ENCODE peak calls at places on chromosomes 12 and 14, in ten cellular contexts. One of them, this sample, is unnamed. For H3K79me2 and H3K9me2, the result is how much of the 10 kb centered on the place peaks cover.

GRCh38 chr14:31122921-31123320 is 84.7 kb downstream of the HECTD1 start:
- DNase-seq in hepatocyte: no peak
- DNase-seq in HCT116: no peak
- DNase-seq in SK-N-SH: no peak
- DNase-seq in Karpas-422: no peak
- DNase-seq in GM23248: no peak
- DNase-seq in PC-9: no peak
- DNase-seq in MM.1S: no peak
- DNase-seq in OCI-LY7: no peak
- DNase-seq in GM23338: peak
- DNase-seq in this sample: no peak

GRCh38 chr12:120262852-120263724 is 2.4 kb downstream of the PXN start:
- DNase-seq in GM23248: peak
- DNase-seq in HCT116: no peak
- DNase-seq in hepatocyte: no peak
- DNase-seq in OCI-LY7: no peak
- DNase-seq in SK-N-SH: no peak
- DNase-seq in GM23338: no peak
- DNase-seq in MM.1S: no peak
- DNase-seq in Karpas-422: no peak
- DNase-seq in PC-9: no peak
- DNase-seq in this sample: peak

GRCh38 chr12:48828841-48829575 is 10.7 kb downstream of the CACNB3 start:
- DNase-seq in Karpas-422: no peak
- DNase-seq in MM.1S: no peak
- DNase-seq in hepatocyte: no peak
- DNase-seq in SK-N-SH: no peak
- DNase-seq in HCT116: no peak
- DNase-seq in GM23338: no peak
- DNase-seq in GM23248: no peak
- DNase-seq in PC-9: no peak
- DNase-seq in OCI-LY7: no peak
- DNase-seq in this sample: no peak

GRCh38 chr14:22980672-22981089 is 1.7 kb downstream of the AJUBA start:
- DNase-seq in PC-9: peak
- DNase-seq in MM.1S: no peak
- DNase-seq in GM23248: peak
- DNase-seq in Karpas-422: no peak
- DNase-seq in SK-N-SH: peak
- DNase-seq in HCT116: no peak
- DNase-seq in GM23338: peak
- DNase-seq in OCI-LY7: no peak
- DNase-seq in hepatocyte: peak
- DNase-seq in this sample: peak

GRCh38 chr12:130879781-130880389 is 8.0 kb downstream of the RAN start:
- DNase-seq in GM23248: peak
- DNase-seq in HCT116: no peak
- DNase-seq in MM.1S: no peak
- DNase-seq in GM23338: peak
- DNase-seq in PC-9: no peak
- DNase-seq in OCI-LY7: peak
- DNase-seq in SK-N-SH: peak
- DNase-seq in hepatocyte: no peak
- DNase-seq in Karpas-422: peak
- DNase-seq in this sample: no peak

GRCh38 chr12:8664228-8664963 is 1.8 kb upstream of the MFAP5 start:
- DNase-seq in MM.1S: no peak
- DNase-seq in GM23338: no peak
- DNase-seq in Karpas-422: no peak
- DNase-seq in GM23248: peak
- DNase-seq in hepatocyte: no peak
- DNase-seq in HCT116: no peak
- DNase-seq in PC-9: no peak
- DNase-seq in SK-N-SH: no peak
- DNase-seq in OCI-LY7: no peak
- DNase-seq in this sample: no peak

GRCh38 chr14:33062881-33063280 is 124.2 kb downstream of the NPAS3 start:
- DNase-seq in MM.1S: no peak
- DNase-seq in SK-N-SH: peak
- DNase-seq in GM23338: no peak
- DNase-seq in HCT116: no peak
- DNase-seq in OCI-LY7: no peak
- DNase-seq in hepatocyte: no peak
- DNase-seq in PC-9: no peak
- DNase-seq in GM23248: peak
- DNase-seq in Karpas-422: no peak
- DNase-seq in this sample: peak

GRCh38 chr14:96316087-96316486 is 47.1 kb downstream of the ATG2B start:
- DNase-seq in PC-9: no peak
- DNase-seq in SK-N-SH: no peak
- DNase-seq in Karpas-422: no peak
- DNase-seq in GM23338: no peak
- DNase-seq in GM23248: no peak
- DNase-seq in HCT116: no peak
- DNase-seq in hepatocyte: no peak
- DNase-seq in OCI-LY7: no peak
- DNase-seq in MM.1S: no peak
- DNase-seq in this sample: no peak

GRCh38 chr14:78902010-78902623 is 731.9 kb downstream of the NRXN3 start:
- DNase-seq in GM23248: peak
- DNase-seq in Karpas-422: peak
- DNase-seq in hepatocyte: peak
- DNase-seq in PC-9: peak
- DNase-seq in HCT116: no peak
- DNase-seq in GM23338: peak
- DNase-seq in OCI-LY7: peak
- DNase-seq in MM.1S: peak
- DNase-seq in SK-N-SH: peak
- DNase-seq in this sample: peak

GRCh38 chr12:80925237-80925636 is 12.5 kb downstream of the LIN7A start:
- DNase-seq in Karpas-422: no peak
- DNase-seq in HCT116: no peak
- DNase-seq in PC-9: no peak
- DNase-seq in MM.1S: no peak
- DNase-seq in hepatocyte: no peak
- DNase-seq in GM23338: no peak
- DNase-seq in OCI-LY7: no peak
- DNase-seq in SK-N-SH: no peak
- DNase-seq in GM23248: no peak
- DNase-seq in this sample: no peak

GRCh38 chr12:38163442-38163801 is 153.2 kb upstream of the ALG10B start:
- DNase-seq in HCT116: no peak
- DNase-seq in Karpas-422: no peak
- DNase-seq in OCI-LY7: no peak
- DNase-seq in GM23248: no peak
- DNase-seq in SK-N-SH: peak
- DNase-seq in hepatocyte: no peak
- DNase-seq in MM.1S: no peak
- DNase-seq in GM23338: no peak
- DNase-seq in PC-9: no peak
- DNase-seq in this sample: no peak

GRCh38 chr12:6635856-6636521 is at the start of gene LPAR5:
- DNase-seq in OCI-LY7: peak
- DNase-seq in hepatocyte: peak
- DNase-seq in PC-9: peak
- DNase-seq in HCT116: peak
- DNase-seq in SK-N-SH: peak
- DNase-seq in MM.1S: no peak
- DNase-seq in GM23338: peak
- DNase-seq in Karpas-422: peak
- DNase-seq in GM23248: peak
- DNase-seq in this sample: peak

GRCh38 chr14:52563120-52563519 is 10.5 kb downstream of the GPR137C start:
- DNase-seq in MM.1S: no peak
- DNase-seq in hepatocyte: no peak
- DNase-seq in OCI-LY7: no peak
- DNase-seq in GM23248: peak
- DNase-seq in GM23338: no peak
- DNase-seq in SK-N-SH: peak
- DNase-seq in PC-9: no peak
- DNase-seq in HCT116: no peak
- DNase-seq in Karpas-422: no peak
- DNase-seq in this sample: peak

GRCh38 chr12:25594376-25594775 is 41.3 kb upstream of the LMNTD1 start:
- DNase-seq in Karpas-422: no peak
- DNase-seq in HCT116: no peak
- DNase-seq in SK-N-SH: no peak
- DNase-seq in GM23248: no peak
- DNase-seq in MM.1S: no peak
- DNase-seq in GM23338: no peak
- DNase-seq in PC-9: no peak
- DNase-seq in hepatocyte: no peak
- DNase-seq in OCI-LY7: no peak
- DNase-seq in this sample: no peak

DNA sequence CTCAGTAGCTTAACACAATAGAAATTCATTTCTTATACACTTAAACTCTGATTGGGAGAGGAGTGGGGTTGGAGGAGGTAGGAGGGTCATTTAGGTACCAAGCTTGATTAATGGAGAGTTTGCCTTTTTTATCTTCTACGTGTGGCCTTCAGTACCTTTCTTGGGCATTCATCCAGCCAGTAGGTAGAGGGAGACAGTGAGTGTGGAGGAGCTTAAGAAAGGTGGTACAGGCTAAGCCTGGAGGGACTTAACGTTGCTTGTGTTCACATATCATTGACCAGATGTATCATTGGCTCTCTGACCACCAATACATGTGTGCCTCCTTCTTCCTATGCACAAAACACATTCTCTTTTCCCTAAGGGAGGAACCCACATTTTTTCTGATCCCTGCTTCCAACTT is 232.9 kb upstream of the CRY1 start:
- DNase-seq in GM23248: no peak
- DNase-seq in hepatocyte: no peak
- DNase-seq in PC-9: no peak
- DNase-seq in HCT116: no peak
- DNase-seq in Karpas-422: no peak
- DNase-seq in MM.1S: no peak
- DNase-seq in OCI-LY7: peak
- DNase-seq in GM23338: no peak
- DNase-seq in SK-N-SH: no peak
- DNase-seq in this sample: no peak
- H3K79me2 ChIP-seq in GM23248: under half
- H3K79me2 ChIP-seq in hepatocyte: under half
- H3K79me2 ChIP-seq in PC-9: half or more
- H3K79me2 ChIP-seq in HCT116: under half
- H3K79me2 ChIP-seq in Karpas-422: under half
- H3K79me2 ChIP-seq in MM.1S: under half
- H3K79me2 ChIP-seq in OCI-LY7: under half
- H3K79me2 ChIP-seq in GM23338: under half
- H3K79me2 ChIP-seq in SK-N-SH: under half
- H3K79me2 ChIP-seq in this sample: half or more

DNA sequence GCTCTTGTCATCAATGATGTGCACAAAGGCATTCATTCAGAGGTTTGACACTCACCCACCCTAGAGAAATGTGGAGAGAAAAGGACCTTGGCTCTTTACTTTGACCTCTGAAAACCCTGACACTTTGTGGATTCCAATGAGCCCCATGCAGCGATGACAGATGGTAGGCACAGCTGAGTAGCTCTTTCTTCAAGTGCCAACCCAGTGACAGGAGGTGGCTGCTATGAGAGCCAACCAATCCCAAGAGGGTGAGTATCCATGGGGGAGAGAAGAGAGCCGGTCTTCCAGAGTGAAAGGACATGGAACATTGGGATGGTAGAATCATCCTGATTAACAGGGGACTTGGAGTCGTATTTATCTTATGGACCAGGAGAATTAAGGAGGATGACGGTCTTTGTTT is 17.8 kb downstream of the SLC8A3 start:
- DNase-seq in OCI-LY7: no peak
- DNase-seq in SK-N-SH: no peak
- DNase-seq in PC-9: no peak
- DNase-seq in HCT116: no peak
- DNase-seq in GM23248: no peak
- DNase-seq in hepatocyte: no peak
- DNase-seq in MM.1S: no peak
- DNase-seq in GM23338: no peak
- DNase-seq in Karpas-422: no peak
- DNase-seq in this sample: no peak
- H3K9me2 ChIP-seq in OCI-LY7: under half
- H3K9me2 ChIP-seq in SK-N-SH: under half
- H3K9me2 ChIP-seq in PC-9: under half
- H3K9me2 ChIP-seq in HCT116: under half
- H3K9me2 ChIP-seq in GM23248: under half
- H3K9me2 ChIP-seq in hepatocyte: under half
- H3K9me2 ChIP-seq in MM.1S: under half
- H3K9me2 ChIP-seq in GM23338: under half
- H3K9me2 ChIP-seq in Karpas-422: under half
- H3K9me2 ChIP-seq in this sample: under half

DNA sequence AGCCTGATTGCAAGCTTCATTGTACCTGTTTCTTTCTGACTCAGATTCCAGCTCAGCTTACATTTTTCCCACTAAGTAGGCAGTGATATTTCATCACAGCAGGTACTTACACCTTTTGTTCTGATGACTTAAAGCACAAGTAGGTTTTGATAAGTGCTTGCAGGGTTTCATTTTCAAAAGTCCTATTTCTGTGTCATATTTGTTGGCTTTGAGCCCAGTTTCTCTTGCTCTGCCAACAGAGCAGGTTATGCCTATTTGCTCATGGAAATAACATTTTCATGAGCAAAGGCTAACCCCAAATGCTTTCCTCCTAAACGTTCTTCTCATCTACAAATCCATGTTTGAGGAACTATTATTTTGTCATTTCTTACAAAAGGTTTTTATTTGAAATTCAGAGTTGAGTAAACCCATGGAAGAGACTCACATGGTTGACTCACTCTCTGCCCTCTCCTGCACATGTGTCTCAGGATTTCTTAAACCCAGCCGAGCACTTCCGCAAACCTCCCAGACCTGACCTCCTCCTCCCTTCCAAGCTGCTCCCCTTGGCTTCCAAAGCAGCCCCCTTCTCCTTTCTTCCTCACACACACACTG is 12.3 kb upstream of the LTA4H start:
- DNase-seq in GM23338: no peak
- DNase-seq in PC-9: peak
- DNase-seq in HCT116: peak
- DNase-seq in hepatocyte: peak
- DNase-seq in GM23248: peak
- DNase-seq in OCI-LY7: peak
- DNase-seq in MM.1S: peak
- DNase-seq in Karpas-422: no peak
- DNase-seq in SK-N-SH: no peak
- DNase-seq in this sample: peak
- H3K27ac ChIP-seq in GM23338: no peak
- H3K27ac ChIP-seq in PC-9: peak
- H3K27ac ChIP-seq in HCT116: peak
- H3K27ac ChIP-seq in hepatocyte: peak
- H3K27ac ChIP-seq in GM23248: peak
- H3K27ac ChIP-seq in OCI-LY7: peak
- H3K27ac ChIP-seq in MM.1S: peak
- H3K27ac ChIP-seq in Karpas-422: no peak
- H3K27ac ChIP-seq in SK-N-SH: no peak
- H3K27ac ChIP-seq in this sample: peak

DNA sequence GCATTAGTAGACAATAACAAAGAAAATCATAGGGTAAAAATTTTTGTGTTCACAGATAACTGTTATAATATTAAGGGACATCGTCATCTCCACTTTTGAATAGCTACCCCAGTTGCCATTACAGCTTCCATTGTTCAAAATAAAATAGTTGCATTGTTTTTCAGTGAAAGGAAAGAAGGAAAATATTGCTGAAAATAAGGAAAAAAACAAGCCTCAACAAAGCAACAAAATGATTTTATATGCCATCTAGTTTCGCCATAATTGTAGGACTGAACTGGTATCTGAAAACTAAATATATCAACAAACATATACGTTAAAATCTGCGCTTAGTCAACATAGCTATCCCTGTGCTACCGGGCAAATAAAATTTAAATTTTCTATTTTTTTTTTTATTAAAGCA is 3.3 kb downstream of the CDK17 start:
- DNase-seq in MM.1S: no peak
- DNase-seq in GM23338: no peak
- DNase-seq in GM23248: no peak
- DNase-seq in HCT116: no peak
- DNase-seq in PC-9: no peak
- DNase-seq in hepatocyte: no peak
- DNase-seq in Karpas-422: no peak
- DNase-seq in SK-N-SH: no peak
- DNase-seq in OCI-LY7: no peak
- DNase-seq in this sample: no peak
- H3K79me2 ChIP-seq in MM.1S: half or more
- H3K79me2 ChIP-seq in GM23338: half or more
- H3K79me2 ChIP-seq in GM23248: half or more
- H3K79me2 ChIP-seq in HCT116: half or more
- H3K79me2 ChIP-seq in PC-9: half or more
- H3K79me2 ChIP-seq in hepatocyte: half or more
- H3K79me2 ChIP-seq in Karpas-422: half or more
- H3K79me2 ChIP-seq in SK-N-SH: half or more
- H3K79me2 ChIP-seq in OCI-LY7: half or more
- H3K79me2 ChIP-seq in this sample: half or more

This sample was measured in PC-3.